ENCODE peak calls at places on chromosomes 6 and 20, in seven cellular contexts. L is HCT116, Z is stomach, U is GM12891, R is endothelial cell of umbilical vein, M is transverse colon, H is esophagus muscularis mucosa. O is an unnamed sample.

GRCh38 chr6:158978752-158979151 is 21.2 kb downstream of the RSPH3 start:
- DNase-seq in U (no peak), H (no peak), Z (no peak), M (no peak), L (no peak), R (no peak), O (no peak)

GRCh38 chr6:82818727-82819126 is 246.9 kb downstream of the UBE3D start:
- DNase-seq in Z (no peak), H (no peak), M (no peak), R (no peak), L (no peak), U (no peak), O (no peak)

GRCh38 chr6:108788416-108788815 is 59.8 kb upstream of the ARMC2 start:
- DNase-seq in U (no peak), M (no peak), R (no peak), Z (no peak), L (no peak), H (no peak), O (no peak)

GRCh38 chr6:39752835-39753744 is 27.9 kb upstream of the KIF6 start:
- DNase-seq in H (no peak), U (peak), Z (no peak), M (no peak), L (no peak), R (no peak), O (no peak)

GRCh38 chr6:3355358-3356055 is 96.8 kb downstream of the PSMG4 start:
- DNase-seq in M (peak), U (no peak), R (peak), L (no peak), Z (no peak), H (peak), O (peak)

GRCh38 chr6:9360881-9361280 is 925.5 kb upstream of the SLC35B3 start:
- DNase-seq in Z (no peak), R (no peak), M (no peak), L (no peak), H (no peak), U (no peak), O (no peak)

GRCh38 chr6:56798163-56798562 is 155.5 kb upstream of the DST start:
- DNase-seq in H (no peak), Z (no peak), U (no peak), M (no peak), R (no peak), L (no peak), O (no peak)

GRCh38 chr20:10074513-10074912 is 39.7 kb downstream of the ANKEF1 start:
- DNase-seq in R (peak), M (no peak), L (peak), Z (no peak), U (no peak), H (no peak), O (no peak)

GRCh38 chr6:20660534-20660933 is 126.3 kb downstream of the CDKAL1 start:
- DNase-seq in L (no peak), R (no peak), M (no peak), Z (no peak), U (no peak), H (no peak), O (no peak)
- TF ChIP-seq POLR2AphosphoS5 in L (no peak), R (no peak), M (no peak), Z (no peak), U (no peak), H (no peak), O (no peak)

GRCh38 chr20:25318471-25319240 is 70.8 kb downstream of the PYGB start:
- DNase-seq in U (peak), H (no peak), Z (peak), R (no peak), L (no peak), M (no peak), O (peak)

GRCh38 chr20:25317351-25318075 is 69.6 kb downstream of the PYGB start:
- DNase-seq in M (no peak), Z (peak), H (no peak), U (no peak), L (no peak), R (no peak), O (peak)

GRCh38 chr20:25320035-25320800 is 70.4 kb downstream of the ABHD12 start:
- DNase-seq in M (no peak), Z (peak), U (no peak), L (no peak), H (no peak), R (no peak), O (peak)

GRCh38 chr20:25321262-25321831 is 69.3 kb downstream of the ABHD12 start:
- DNase-seq in L (no peak), R (no peak), H (no peak), M (no peak), U (no peak), Z (no peak), O (peak)

DNA sequence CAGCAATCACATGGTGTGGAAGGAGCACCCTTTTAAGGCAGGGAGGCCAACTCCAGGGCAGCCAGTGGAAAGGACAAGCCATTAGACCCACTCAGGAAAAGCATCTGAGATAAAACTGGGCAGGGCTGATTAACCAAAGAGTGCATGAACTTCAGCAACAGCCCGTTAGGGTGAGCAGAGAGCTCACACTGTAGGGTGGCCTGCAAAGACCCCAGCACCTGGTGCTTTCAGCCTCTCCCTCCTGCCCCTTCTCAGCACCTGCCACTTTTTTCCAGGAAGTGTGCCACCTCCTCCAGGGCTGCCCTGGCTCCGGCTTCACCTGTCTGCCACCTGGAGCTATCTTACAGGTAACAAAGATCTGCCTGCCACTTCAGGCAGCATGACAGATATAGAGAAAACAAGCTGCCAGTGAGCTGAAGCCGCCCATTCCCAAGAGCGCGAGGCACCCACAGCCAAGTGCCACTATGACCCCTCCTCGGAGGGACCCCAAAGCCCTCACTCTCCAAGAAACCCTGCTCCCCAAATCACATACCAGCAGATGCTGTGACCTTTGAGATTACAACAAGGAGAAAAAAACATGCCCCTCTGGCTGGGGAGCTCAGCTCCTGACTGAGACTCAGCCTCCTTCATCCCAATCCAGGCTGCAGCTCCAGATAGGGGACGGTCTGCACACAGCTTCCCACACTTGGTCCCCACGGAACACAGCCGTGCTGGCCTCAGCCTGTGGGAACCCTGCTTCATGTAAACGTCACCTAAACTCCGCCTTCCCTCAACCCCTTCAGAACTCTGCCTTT is 71.2 kb downstream of the ABHD12 start:
- DNase-seq in Z (peak), U (no peak), L (no peak), M (no peak), R (no peak), H (no peak), O (peak)
- TF ChIP-seq POLR2A in Z (no peak), U (no peak), L (no peak), M (no peak), R (no peak), H (no peak), O (no peak)

GRCh38 chr6:165679326-165679725 is 16.3 kb upstream of the PDE10A start:
- DNase-seq in U (no peak), L (no peak), Z (no peak), R (no peak), M (no peak), H (peak), O (no peak)
- TF ChIP-seq POLR2AphosphoS5 in U (no peak), L (no peak), Z (no peak), R (no peak), M (no peak), H (no peak), O (no peak)

GRCh38 chr6:14616611-14617010 is 499.0 kb downstream of the CD83 start:
- DNase-seq in R (no peak), Z (no peak), L (no peak), U (no peak), M (no peak), H (no peak), O (no peak)
- TF ChIP-seq POLR2A in R (no peak), Z (no peak), L (no peak), U (no peak), M (no peak), H (no peak), O (no peak)

GRCh38 chr20:13344671-13345070 is 123.6 kb downstream of the ISM1 start:
- DNase-seq in H (no peak), M (no peak), U (no peak), Z (no peak), L (no peak), R (no peak), O (peak)
- TF ChIP-seq POLR2AphosphoS5 in H (no peak), M (no peak), U (no peak), Z (no peak), L (no peak), R (no peak), O (no peak)

DNA sequence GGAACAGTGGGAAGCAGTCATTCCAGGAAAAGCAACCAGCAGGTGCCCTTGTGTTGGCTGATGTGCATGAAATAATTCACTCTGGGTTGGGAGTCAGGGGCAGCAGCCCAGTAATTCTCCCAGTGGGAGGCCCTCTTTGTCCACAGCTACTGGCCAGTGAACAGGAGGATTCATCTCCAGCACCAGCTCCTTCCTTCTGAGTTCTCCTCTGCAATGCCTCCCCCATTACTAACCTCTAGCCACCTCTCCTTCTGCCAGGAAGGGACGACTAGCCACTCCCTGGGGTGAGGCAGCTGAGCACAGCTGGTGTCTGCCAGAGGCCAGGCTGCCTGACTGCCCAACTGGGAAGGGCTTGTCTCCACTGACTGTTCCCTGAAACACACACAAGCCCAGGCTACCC is 12.5 kb upstream of the R3HDML start:
- DNase-seq in H (no peak), M (peak), L (no peak), R (no peak), Z (no peak), U (no peak), O (no peak)
- TF ChIP-seq POLR2A in H (no peak), M (no peak), L (no peak), R (no peak), Z (no peak), U (no peak), O (no peak)

GRCh38 chr20:38303908-38304379 is at the start of gene BPI:
- DNase-seq in U (no peak), H (no peak), L (no peak), M (no peak), R (no peak), Z (peak), O (peak)

GRCh38 chr20:38304845-38305447 is 990 bp downstream of the BPI start:
- DNase-seq in H (no peak), Z (peak), U (peak), M (no peak), R (peak), L (peak), O (no peak)

GRCh38 chr20:38301283-38301682 is 2.7 kb upstream of the BPI start:
- DNase-seq in Z (no peak), M (no peak), U (no peak), L (no peak), H (no peak), R (no peak), O (no peak)

GRCh38 chr20:38300433-38300832 is 3.5 kb upstream of the BPI start:
- DNase-seq in U (no peak), R (no peak), Z (no peak), L (no peak), M (no peak), H (no peak), O (no peak)

DNA sequence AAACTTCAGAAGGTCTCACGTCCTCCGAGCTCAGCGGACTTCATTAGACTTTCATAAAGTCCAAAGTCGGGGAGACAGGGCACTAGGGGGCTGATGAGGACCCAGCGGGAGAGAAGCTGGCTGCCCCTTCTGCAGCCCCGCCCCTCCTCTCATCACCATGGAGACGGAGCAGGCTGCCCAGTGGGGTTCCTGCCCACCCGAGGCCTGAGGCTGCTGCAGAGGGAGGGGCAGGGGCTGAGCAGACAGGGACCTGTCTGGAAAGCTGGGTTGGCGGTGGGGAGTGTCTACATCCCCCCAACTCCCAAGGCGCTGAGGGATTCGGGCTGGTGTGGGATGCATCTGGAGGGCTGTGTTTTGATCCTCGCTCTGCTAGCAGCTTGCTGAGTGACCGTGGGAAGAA is 1.2 kb upstream of the BPI start:
- DNase-seq in L (no peak), U (no peak), Z (no peak), M (no peak), R (no peak), H (no peak), O (peak)
- TF ChIP-seq POLR2AphosphoS5 in L (no peak), U (no peak), Z (no peak), M (no peak), R (no peak), H (no peak), O (no peak)

GRCh38 chr6:7050911-7051779 is 56.6 kb upstream of the RREB1 start:
- DNase-seq in Z (peak), L (no peak), H (no peak), R (peak), U (peak), M (peak), O (peak)

GRCh38 chr6:7047966-7048365 is 59.8 kb upstream of the RREB1 start:
- DNase-seq in R (no peak), U (no peak), Z (no peak), H (no peak), L (no peak), M (no peak), O (no peak)

GRCh38 chr6:7047071-7047470 is 60.7 kb upstream of the RREB1 start:
- DNase-seq in U (no peak), Z (no peak), L (no peak), M (no peak), R (no peak), H (no peak), O (no peak)

GRCh38 chr6:7050099-7050498 is 57.7 kb upstream of the RREB1 start:
- DNase-seq in L (no peak), M (no peak), Z (no peak), U (no peak), R (no peak), H (no peak), O (no peak)

DNA sequence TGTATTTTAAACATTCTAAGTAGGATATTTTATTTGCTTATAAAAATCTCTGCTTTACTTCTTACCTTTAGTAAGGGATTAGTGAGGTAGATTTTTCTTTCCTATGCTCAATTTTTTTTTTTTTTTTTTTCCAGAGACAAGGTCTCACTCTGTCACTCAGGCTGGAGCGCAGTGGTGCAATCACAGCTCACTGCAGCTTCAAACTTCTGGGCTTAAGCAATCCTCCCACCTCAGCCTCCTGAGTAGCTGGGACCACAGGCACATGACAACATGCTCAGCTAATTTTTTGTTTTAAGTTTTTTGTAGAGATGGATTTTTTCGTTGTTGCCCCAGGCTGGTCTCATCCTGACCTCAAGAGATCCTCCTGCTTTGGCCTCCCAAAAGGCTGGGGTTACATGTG is 58.9 kb upstream of the RREB1 start:
- DNase-seq in L (no peak), U (no peak), M (no peak), H (no peak), Z (no peak), R (no peak), O (no peak)
- TF ChIP-seq POLR2A in L (no peak), U (no peak), M (no peak), H (no peak), Z (no peak), R (no peak), O (no peak)

O was measured in sigmoid colon.